ENCODE peak calls at places on chromosomes 4 and X, in four cellular contexts. K is A549, U is heart right ventricle, R is GM23338. W is an unnamed sample. For H3K4me1, the result is how much of the 10 kb centered on the place peaks cover.

GRCh38 chrX:7088968-7089615 is 58.4 kb upstream of the STS start:
- DNase-seq in R (peak), U (no peak), K (no peak), W (no peak)

GRCh38 chr4:157821814-157822213 is 351.0 kb downstream of the GASK1B start:
- DNase-seq in R (no peak), K (no peak), U (no peak), W (no peak)

GRCh38 chr4:152258804-152259708 is 276.8 kb downstream of the FBXW7 start:
- DNase-seq in K (peak), U (no peak), R (no peak), W (no peak)

GRCh38 chr4:165874072-165874798 is 1.2 kb downstream of the TLL1 start:
- DNase-seq in U (peak), K (no peak), R (peak), W (peak)

GRCh38 chr4:94827481-94828110 is 69.8 kb downstream of the BMPR1B start:
- DNase-seq in K (peak), U (no peak), R (no peak), W (no peak)

GRCh38 chrX:53357799-53358530 is 64.5 kb downstream of the SMC1A start:
- DNase-seq in K (peak), R (peak), U (no peak), W (no peak)

GRCh38 chr4:177450421-177451107 is 8.3 kb upstream of the AGA start:
- DNase-seq in R (no peak), U (no peak), K (no peak), W (no peak)

GRCh38 chr4:108930186-108930585 is 167.3 kb upstream of the ETNPPL start:
- DNase-seq in U (no peak), K (no peak), R (no peak), W (no peak)

GRCh38 chr4:89836897-89837384 is at the start of gene SNCA:
- DNase-seq in K (peak), R (peak), U (peak), W (peak)
- H3K27ac ChIP-seq in K (no peak), R (peak), U (no peak), W (peak)

GRCh38 chr4:185182196-185182595 is 21.6 kb downstream of the CFAP97 start:
- DNase-seq in U (no peak), K (no peak), R (peak), W (no peak)
- H3K4me1 ChIP-seq in U (under half), K (under half), R (under half), W (under half)

GRCh38 chrX:72027024-72027913 is 104.4 kb downstream of the RTL5 start:
- DNase-seq in U (no peak), K (no peak), R (no peak), W (no peak)
- H3K27ac ChIP-seq in U (no peak), K (no peak), R (no peak), W (no peak)

DNA sequence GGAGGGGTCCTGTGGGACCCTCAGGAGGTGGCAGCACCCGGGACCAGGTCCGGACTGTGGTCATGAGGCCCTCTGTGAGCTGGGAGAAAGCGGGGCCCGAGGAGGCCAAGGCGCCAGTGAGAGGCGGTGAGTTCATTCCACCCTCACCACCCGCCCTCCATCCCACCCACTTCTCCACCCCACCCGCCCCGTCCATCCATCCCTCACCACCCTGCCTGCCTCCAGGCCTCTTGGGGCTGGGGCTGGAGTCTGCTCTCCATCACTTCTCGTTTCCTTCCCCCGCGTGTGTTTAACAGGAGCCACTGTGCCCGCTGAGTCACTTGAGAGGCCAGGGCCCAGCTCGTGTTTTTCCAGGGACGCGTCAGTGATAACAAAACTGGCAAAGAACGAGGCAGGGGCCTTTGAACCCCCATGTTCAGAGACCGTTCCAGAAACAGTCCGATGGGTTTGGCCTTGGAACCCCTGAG is 6.2 kb downstream of the SH3TC1 start:
- DNase-seq in R (no peak), K (no peak), U (no peak), W (no peak)
- H3K4me1 ChIP-seq in R (under half), K (under half), U (under half), W (under half)